ENCODE peak calls at places on chromosomes 2 and 18, in seven cellular contexts. I, N, H, X, Q, F and T are unnamed samples.

GRCh38 chr18:30623401-30624065 is 419.0 kb downstream of the DSC3 start:
- DNase-seq in I (no peak), N (no peak), H (no peak), X (no peak), Q (no peak), F (no peak), T (no peak)

GRCh38 chr18:31039426-31039825 is 3.1 kb downstream of the DSC3 start:
- DNase-seq in I (no peak), N (no peak), H (no peak), X (no peak), Q (no peak), F (no peak), T (no peak)

GRCh38 chr2:217535940-217536339 is 466.9 kb downstream of the TNS1 start:
- DNase-seq in I (no peak), N (no peak), H (no peak), X (no peak), Q (no peak), F (no peak), T (no peak)

GRCh38 chr2:16900405-16901025 is 234.9 kb upstream of the CYRIA start:
- DNase-seq in I (peak), N (no peak), H (no peak), X (no peak), Q (peak), F (no peak), T (peak)

GRCh38 chr2:158773121-158773520 is 22.0 kb upstream of the DAPL1 start:
- DNase-seq in I (no peak), N (peak), H (no peak), X (no peak), Q (no peak), F (no peak), T (no peak)

GRCh38 chr2:111642576-111643327 is 241.2 kb downstream of the ANAPC1 start:
- DNase-seq in I (no peak), N (no peak), H (no peak), X (no peak), Q (no peak), F (no peak), T (no peak)

GRCh38 chr2:112870851-112871830 is 34.6 kb upstream of the IL1B start:
- DNase-seq in I (no peak), N (no peak), H (no peak), X (no peak), Q (no peak), F (no peak), T (no peak)

GRCh38 chr18:69353023-69353422 is 47.7 kb upstream of the DOK6 start:
- DNase-seq in I (no peak), N (no peak), H (no peak), X (no peak), Q (no peak), F (no peak), T (no peak)

GRCh38 chr2:201939366-201939985 is 94.2 kb upstream of the FZD7 start:
- DNase-seq in I (peak), N (no peak), H (no peak), X (no peak), Q (no peak), F (no peak), T (no peak)

GRCh38 chr18:52874774-52875173 is 534.8 kb downstream of the DCC start:
- DNase-seq in I (no peak), N (no peak), H (no peak), X (no peak), Q (no peak), F (no peak), T (no peak)

GRCh38 chr18:79982736-79983135 is 5.6 kb downstream of the TXNL4A start:
- DNase-seq in I (no peak), N (no peak), H (peak), X (no peak), Q (no peak), F (no peak), T (no peak)

GRCh38 chr18:49562481-49563129 is 748 bp downstream of the LIPG start:
- DNase-seq in I (peak), N (peak), H (no peak), X (no peak), Q (peak), F (no peak), T (no peak)
- H3K4me3 ChIP-seq in I (peak), N (peak), H (no peak), X (peak), Q (peak), F (no peak), T (peak)

DNA sequence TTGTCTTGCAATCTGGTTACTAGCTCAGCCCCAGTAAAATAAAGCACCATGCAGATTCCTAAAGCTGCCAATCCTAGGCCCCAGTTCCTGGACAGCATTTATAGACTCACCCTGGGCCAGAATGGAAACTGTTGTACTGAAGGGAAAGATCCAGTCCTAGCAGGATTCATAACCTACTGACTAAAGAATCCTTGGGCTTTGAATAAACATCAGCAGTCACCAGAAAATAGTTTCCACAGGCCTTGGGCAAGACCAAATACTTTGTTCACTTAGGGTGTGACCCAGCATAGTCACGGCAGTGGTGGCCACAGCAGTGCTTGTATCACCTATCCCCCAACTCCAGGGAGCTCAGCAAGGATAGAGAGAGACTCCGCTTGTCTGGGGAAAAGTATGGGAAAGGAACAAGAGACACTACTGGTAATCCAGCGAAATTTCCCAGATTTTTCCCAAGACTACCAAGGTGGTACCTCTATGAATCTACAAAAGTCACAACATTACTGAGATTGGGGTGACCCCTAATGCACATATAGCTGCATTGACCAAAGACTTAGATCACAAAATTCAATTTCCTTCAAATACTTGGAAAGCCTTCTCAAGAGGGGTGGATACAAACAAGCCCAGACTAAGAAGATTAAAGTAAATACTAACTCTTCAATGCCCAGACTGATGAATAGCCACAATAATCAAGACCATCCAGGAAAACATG is 748.1 kb upstream of the LRATD1 start:
- DNase-seq in I (no peak), N (no peak), H (no peak), X (no peak), Q (no peak), F (no peak), T (no peak)
- TF ChIP-seq CTCF in I (no peak), N (no peak), H (no peak), X (no peak), Q (no peak), F (no peak), T (no peak)

GRCh38 chr2:197515277-197515797 is 529 bp upstream of the MOB4 start:
- DNase-seq in I (no peak), N (no peak), H (no peak), X (no peak), Q (peak), F (no peak), T (no peak)

GRCh38 chr2:197515798-197516761 is at the start of gene MOB4:
- DNase-seq in I (peak), N (peak), H (peak), X (peak), Q (peak), F (peak), T (peak)

GRCh38 chr2:197517150-197517549 is 1.3 kb downstream of the MOB4 start:
- DNase-seq in I (no peak), N (no peak), H (no peak), X (no peak), Q (no peak), F (no peak), T (no peak)

GRCh38 chr2:197514754-197515153 is 1.1 kb upstream of the MOB4 start:
- DNase-seq in I (no peak), N (no peak), H (no peak), X (no peak), Q (peak), F (no peak), T (no peak)
- H3K4me3 ChIP-seq in I (peak), N (peak), H (peak), X (peak), Q (peak), F (peak), T (peak)

DNA sequence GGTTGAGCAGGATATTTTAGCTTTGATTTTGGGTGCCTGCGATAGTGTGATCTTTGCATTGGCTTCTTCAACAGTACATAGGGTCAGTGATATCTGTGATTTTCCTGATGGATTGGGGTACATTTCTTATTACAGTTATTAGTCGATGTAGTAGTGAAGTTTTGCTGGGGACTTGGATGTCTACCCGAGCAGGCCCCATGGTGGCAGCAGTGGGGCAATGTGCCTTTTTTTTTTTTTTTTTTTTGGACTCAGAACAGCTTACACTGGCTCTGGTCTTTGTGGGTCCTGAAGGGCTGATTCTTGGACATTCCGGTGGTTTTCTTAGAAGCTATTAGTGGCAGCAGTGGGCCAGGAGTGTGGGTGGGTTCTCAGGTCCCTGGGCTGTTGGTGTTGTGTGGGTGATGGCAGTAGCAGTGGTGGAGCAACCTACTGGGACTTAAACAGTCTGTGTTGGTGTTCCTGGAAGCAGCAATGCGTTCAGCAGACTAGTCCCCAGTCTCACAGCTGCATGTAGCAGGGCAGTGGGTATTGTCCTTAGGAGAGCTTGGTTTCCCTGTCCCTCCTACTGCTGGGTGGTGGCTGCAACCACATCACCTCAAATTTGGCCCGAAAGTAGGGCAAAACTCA is 53.7 kb upstream of the SLC4A10 start:
- DNase-seq in I (peak), N (no peak), H (no peak), X (no peak), Q (no peak), F (no peak), T (no peak)
- TF ChIP-seq CTCF in I (peak), N (no peak), H (peak), X (peak), Q (no peak), F (no peak), T (peak)